ENCODE peak calls at places on chromosomes 2 and 18, in five cellular contexts. A is dorsolateral prefrontal cortex; Z is LoVo; W is stimulated activated CD4-positive, alpha-beta T cell treated with anti-CD3 and anti-CD28 coated beads, Interleukin-15, amount 100 ng/mL, for 24 hours; M is A549. L is an unnamed sample.

GRCh38 chr2:157874997-157875719 is 972 bp downstream of the ACVR1 start:
- DNase-seq in M (peak; percentile 14), W (peak; percentile 39), Z (no peak), A (peak; percentile 14), L (peak; percentile 53)

GRCh38 chr18:21327101-21327500 is 85.1 kb downstream of the GREB1L start:
- DNase-seq in M (no peak), Z (no peak), W (no peak), A (no peak), L (peak; percentile 40)

GRCh38 chr2:149908731-149909690 is 321.4 kb upstream of the MMADHC start:
- DNase-seq in Z (no peak), W (no peak), M (no peak), A (no peak), L (no peak)

GRCh38 chr2:187215576-187216240 is 232.3 kb downstream of the CALCRL start:
- DNase-seq in Z (no peak), W (no peak), M (no peak), A (no peak), L (no peak)

GRCh38 chr2:35871672-35872071 is 483.9 kb upstream of the CRIM1 start:
- DNase-seq in A (no peak), Z (peak; percentile 11), M (peak; percentile 29), W (no peak), L (peak; percentile 3)

GRCh38 chr18:75365837-75366236 is 61.7 kb downstream of the SMIM21 start:
- DNase-seq in A (no peak), W (no peak), Z (no peak), M (no peak), L (no peak)

GRCh38 chr18:49944681-49945080 is 131.3 kb upstream of the ACAA2 start:
- DNase-seq in A (no peak), W (no peak), Z (no peak), M (peak; percentile 10), L (peak; percentile 47)

GRCh38 chr2:161096336-161096735 is 63.9 kb upstream of the TANK start:
- DNase-seq in Z (no peak), W (no peak), A (no peak), M (no peak), L (no peak)

GRCh38 chr2:129810521-129810920 is 168.9 kb upstream of the RAB6C start:
- DNase-seq in W (no peak), M (no peak), A (no peak), Z (no peak), L (no peak)